ENCODE peak calls at places on chromosome 19, in six cellular contexts. R is CD4-positive, CD25-positive, alpha-beta regulatory T cell; G is GM23338; M is Calu3; H is SJCRH30; Q is endothelial cell of umbilical vein. B is an unnamed sample.

GRCh38 chr19:5321851-5322681 is 18.5 kb downstream of the PTPRS start:
- DNase-seq in R (peak; percentile 33), G (peak; percentile 65), M (no peak), H (peak; percentile 24), Q (no peak), B (no peak)

GRCh38 chr19:41325947-41326706 is 16.2 kb downstream of the CCDC97 start:
- DNase-seq in R (peak; percentile 44), G (no peak), M (peak; percentile 30), H (no peak), Q (peak; percentile 87), B (no peak)

GRCh38 chr19:33863436-33863835 is 66.8 kb downstream of the KCTD15 start:
- DNase-seq in R (no peak), G (no peak), M (no peak), H (no peak), Q (no peak), B (no peak)

GRCh38 chr19:53161123-53161522 is 2.3 kb upstream of the ZNF347 start:
- DNase-seq in R (no peak), G (no peak), M (no peak), H (no peak), Q (no peak), B (no peak)

GRCh38 chr19:1017906-1018305 is 3.0 kb downstream of the TMEM259 start:
- DNase-seq in R (no peak), G (no peak), M (no peak), H (no peak), Q (no peak), B (no peak)

GRCh38 chr19:8569066-8569761 is 8.0 kb downstream of the MYO1F start:
- DNase-seq in R (peak; percentile 93), G (no peak), M (peak; percentile 29), H (peak; percentile 21), Q (no peak), B (peak; percentile 60)

GRCh38 chr19:46766569-46767317 is 20.5 kb upstream of the STRN4 start:
- DNase-seq in R (peak; percentile 71), G (peak; percentile 89), M (peak; percentile 57), H (peak; percentile 78), Q (peak; percentile 27), B (peak; percentile 63)

GRCh38 chr19:32781280-32781679 is 61.7 kb downstream of the TDRD12 start:
- DNase-seq in R (no peak), G (no peak), M (no peak), H (no peak), Q (no peak), B (no peak)

GRCh38 chr19:11197291-11198174 is at the start of gene KANK2:
- DNase-seq in R (peak; percentile 65), G (peak; percentile 91), M (peak; percentile 89), H (peak; percentile 82), Q (peak; percentile 71), B (peak; percentile 63)

GRCh38 chr19:45404557-45405434 is at the start of gene PPP1R13L:
- DNase-seq in R (peak; percentile 79), G (peak; percentile 97), M (peak; percentile 98), H (no peak), Q (peak; percentile 90), B (peak; percentile 47)

GRCh38 chr19:36392916-36393673 is 14.1 kb upstream of the ZFP14 start:
- DNase-seq in R (no peak), G (peak; percentile 40), M (no peak), H (peak; percentile 14), Q (no peak), B (no peak)

GRCh38 chr19:54620464-54620863 is 9.8 kb upstream of the LILRB1 start:
- DNase-seq in R (no peak), G (no peak), M (no peak), H (no peak), Q (no peak), B (no peak)

GRCh38 chr19:51470966-51471365 is 7.4 kb upstream of the CEACAM18 start:
- DNase-seq in R (no peak), G (no peak), M (no peak), H (no peak), Q (no peak), B (no peak)